ENCODE peak calls at places on chromosomes 4 and X, in five cellular contexts. One of them, this sample, is unnamed. For H3K4me1, the result is how much of the 10 kb centered on the place peaks cover.

GRCh38 chr4:80073362-80074008 is 456 bp upstream of the ANTXR2 start:
- DNase-seq in fibroblast of lung: no peak
- DNase-seq in PC-9: no peak
- DNase-seq in right lobe of liver: no peak
- DNase-seq in prostate gland: no peak
- DNase-seq in this sample: no peak

GRCh38 chr4:93684571-93684970 is 144.0 kb upstream of the ATOH1 start:
- DNase-seq in fibroblast of lung: no peak
- DNase-seq in PC-9: peak
- DNase-seq in right lobe of liver: no peak
- DNase-seq in prostate gland: no peak
- DNase-seq in this sample: no peak

GRCh38 chr4:183471960-183472708 is 27.7 kb downstream of the CDKN2AIP start:
- DNase-seq in fibroblast of lung: peak
- DNase-seq in PC-9: peak
- DNase-seq in right lobe of liver: peak
- DNase-seq in prostate gland: peak
- DNase-seq in this sample: peak

GRCh38 chr4:6474053-6474568 is 1.7 kb upstream of the PPP2R2C start:
- DNase-seq in fibroblast of lung: no peak
- DNase-seq in PC-9: no peak
- DNase-seq in right lobe of liver: no peak
- DNase-seq in prostate gland: no peak
- DNase-seq in this sample: no peak

GRCh38 chr4:76208005-76208765 is 5.4 kb downstream of the SCARB2 start:
- DNase-seq in fibroblast of lung: peak
- DNase-seq in PC-9: peak
- DNase-seq in right lobe of liver: peak
- DNase-seq in prostate gland: peak
- DNase-seq in this sample: peak

GRCh38 chr4:108114503-108114902 is 54.2 kb downstream of the LEF1 start:
- DNase-seq in fibroblast of lung: no peak
- DNase-seq in PC-9: no peak
- DNase-seq in right lobe of liver: no peak
- DNase-seq in prostate gland: no peak
- DNase-seq in this sample: no peak

GRCh38 chrX:20595928-20596550 is 329.3 kb upstream of the RPS6KA3 start:
- DNase-seq in fibroblast of lung: peak
- DNase-seq in PC-9: no peak
- DNase-seq in right lobe of liver: no peak
- DNase-seq in prostate gland: no peak
- DNase-seq in this sample: no peak

GRCh38 chr4:6662591-6662990 is 22.1 kb downstream of the MRFAP1 start:
- DNase-seq in fibroblast of lung: no peak
- DNase-seq in PC-9: no peak
- DNase-seq in right lobe of liver: no peak
- DNase-seq in prostate gland: no peak
- DNase-seq in this sample: no peak

GRCh38 chr4:98506462-98507132 is 151.8 kb downstream of the TSPAN5 start:
- DNase-seq in fibroblast of lung: no peak
- DNase-seq in PC-9: no peak
- DNase-seq in right lobe of liver: no peak
- DNase-seq in prostate gland: no peak
- DNase-seq in this sample: no peak

GRCh38 chrX:21738145-21738949 is 19.6 kb downstream of the SMPX start:
- DNase-seq in fibroblast of lung: no peak
- DNase-seq in PC-9: no peak
- DNase-seq in right lobe of liver: no peak
- DNase-seq in prostate gland: no peak
- DNase-seq in this sample: no peak

GRCh38 chrX:102746134-102746584 is 25.6 kb downstream of the GPRASP3 start:
- DNase-seq in fibroblast of lung: peak
- DNase-seq in PC-9: no peak
- DNase-seq in right lobe of liver: peak
- DNase-seq in prostate gland: peak
- DNase-seq in this sample: peak

GRCh38 chr4:128176643-128177042 is 111.0 kb downstream of the PGRMC2 start:
- DNase-seq in fibroblast of lung: no peak
- DNase-seq in PC-9: no peak
- DNase-seq in right lobe of liver: no peak
- DNase-seq in prostate gland: no peak
- DNase-seq in this sample: no peak

GRCh38 chr4:114250439-114250891 is 271.0 kb upstream of the ARSJ start:
- DNase-seq in fibroblast of lung: peak
- DNase-seq in PC-9: no peak
- DNase-seq in right lobe of liver: no peak
- DNase-seq in prostate gland: peak
- DNase-seq in this sample: no peak

GRCh38 chrX:101986571-101986970 is 54.7 kb upstream of the ZMAT1 start:
- DNase-seq in fibroblast of lung: no peak
- DNase-seq in PC-9: no peak
- DNase-seq in right lobe of liver: no peak
- DNase-seq in prostate gland: no peak
- DNase-seq in this sample: no peak

GRCh38 chr4:10033191-10033881 is 12.0 kb upstream of the SLC2A9 start:
- DNase-seq in fibroblast of lung: peak
- DNase-seq in PC-9: peak
- DNase-seq in right lobe of liver: no peak
- DNase-seq in prostate gland: no peak
- DNase-seq in this sample: peak

GRCh38 chr4:153987291-153987690 is 198.4 kb upstream of the SFRP2 start:
- DNase-seq in fibroblast of lung: peak
- DNase-seq in PC-9: no peak
- DNase-seq in right lobe of liver: no peak
- DNase-seq in prostate gland: no peak
- DNase-seq in this sample: no peak

GRCh38 chr4:122764808-122765189 is 32.3 kb downstream of the BBS12 start:
- DNase-seq in fibroblast of lung: peak
- DNase-seq in PC-9: no peak
- DNase-seq in right lobe of liver: no peak
- DNase-seq in prostate gland: no peak
- DNase-seq in this sample: no peak

GRCh38 chr4:15781427-15782095 is 3.4 kb downstream of the CD38 start:
- DNase-seq in fibroblast of lung: no peak
- DNase-seq in PC-9: no peak
- DNase-seq in right lobe of liver: no peak
- DNase-seq in prostate gland: no peak
- DNase-seq in this sample: no peak

GRCh38 chr4:7159923-7160322 is 32.4 kb upstream of the SORCS2 start:
- DNase-seq in fibroblast of lung: no peak
- DNase-seq in PC-9: no peak
- DNase-seq in right lobe of liver: no peak
- DNase-seq in prostate gland: no peak
- DNase-seq in this sample: no peak

GRCh38 chr4:37573566-37573965 is 112.6 kb downstream of the RELL1 start:
- DNase-seq in fibroblast of lung: no peak
- DNase-seq in PC-9: no peak
- DNase-seq in right lobe of liver: no peak
- DNase-seq in prostate gland: no peak
- DNase-seq in this sample: no peak

GRCh38 chr4:39337841-39338240 is 28.3 kb downstream of the RFC1 start:
- DNase-seq in fibroblast of lung: no peak
- DNase-seq in PC-9: no peak
- DNase-seq in right lobe of liver: no peak
- DNase-seq in prostate gland: no peak
- DNase-seq in this sample: no peak

GRCh38 chr4:38743866-38744265 is 38.9 kb downstream of the TLR10 start:
- DNase-seq in fibroblast of lung: no peak
- DNase-seq in PC-9: no peak
- DNase-seq in right lobe of liver: no peak
- DNase-seq in prostate gland: no peak
- DNase-seq in this sample: no peak

GRCh38 chrX:97065973-97066372 is 182.3 kb downstream of the RPA4 start:
- DNase-seq in fibroblast of lung: peak
- DNase-seq in PC-9: no peak
- DNase-seq in right lobe of liver: no peak
- DNase-seq in prostate gland: no peak
- DNase-seq in this sample: no peak

GRCh38 chr4:2402053-2402452 is 16.4 kb downstream of the ZFYVE28 start:
- DNase-seq in fibroblast of lung: no peak
- DNase-seq in PC-9: peak
- DNase-seq in right lobe of liver: peak
- DNase-seq in prostate gland: peak
- DNase-seq in this sample: peak
- H3K4me3 ChIP-seq in fibroblast of lung: peak
- H3K4me3 ChIP-seq in PC-9: no peak
- H3K4me3 ChIP-seq in right lobe of liver: peak
- H3K4me3 ChIP-seq in prostate gland: peak
- H3K4me3 ChIP-seq in this sample: no peak

DNA sequence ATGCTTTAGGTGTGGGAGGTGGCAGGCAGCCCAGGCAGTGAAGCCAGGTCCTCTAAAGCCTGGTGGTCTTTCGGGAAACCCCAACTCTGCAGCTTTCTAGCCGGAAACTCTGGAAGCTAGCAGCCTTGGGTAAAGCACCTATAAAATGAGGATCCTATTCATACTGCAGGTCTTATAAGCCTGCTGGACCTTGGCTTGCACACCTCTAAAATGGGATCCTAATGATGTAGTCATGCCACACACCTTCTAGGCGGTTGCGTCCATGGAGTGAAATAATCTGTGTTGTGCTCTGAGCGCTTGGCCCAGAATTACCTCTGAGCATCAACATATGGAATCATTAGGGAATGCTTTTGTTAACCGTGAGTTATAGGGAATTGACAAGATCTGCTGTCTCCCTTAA is 36.0 kb upstream of the STS start:
- DNase-seq in fibroblast of lung: no peak
- DNase-seq in PC-9: no peak
- DNase-seq in right lobe of liver: no peak
- DNase-seq in prostate gland: no peak
- DNase-seq in this sample: no peak
- H3K4me1 ChIP-seq in fibroblast of lung: under half
- H3K4me1 ChIP-seq in PC-9: under half
- H3K4me1 ChIP-seq in right lobe of liver: under half
- H3K4me1 ChIP-seq in prostate gland: under half
- H3K4me1 ChIP-seq in this sample: under half

GRCh38 chrX:1393871-1394615 is 2.1 kb upstream of the SLC25A6 start:
- DNase-seq in fibroblast of lung: no peak
- DNase-seq in PC-9: no peak
- DNase-seq in right lobe of liver: peak
- DNase-seq in prostate gland: no peak
- DNase-seq in this sample: no peak

GRCh38 chrX:1397001-1397400 is 5.1 kb upstream of the SLC25A6 start:
- DNase-seq in fibroblast of lung: no peak
- DNase-seq in PC-9: no peak
- DNase-seq in right lobe of liver: peak
- DNase-seq in prostate gland: no peak
- DNase-seq in this sample: peak

GRCh38 chrX:1394731-1395501 is 3.0 kb upstream of the SLC25A6 start:
- DNase-seq in fibroblast of lung: no peak
- DNase-seq in PC-9: no peak
- DNase-seq in right lobe of liver: peak
- DNase-seq in prostate gland: no peak
- DNase-seq in this sample: peak

GRCh38 chrX:1397441-1397840 is 5.5 kb upstream of the SLC25A6 start:
- DNase-seq in fibroblast of lung: no peak
- DNase-seq in PC-9: no peak
- DNase-seq in right lobe of liver: peak
- DNase-seq in prostate gland: no peak
- DNase-seq in this sample: peak

DNA sequence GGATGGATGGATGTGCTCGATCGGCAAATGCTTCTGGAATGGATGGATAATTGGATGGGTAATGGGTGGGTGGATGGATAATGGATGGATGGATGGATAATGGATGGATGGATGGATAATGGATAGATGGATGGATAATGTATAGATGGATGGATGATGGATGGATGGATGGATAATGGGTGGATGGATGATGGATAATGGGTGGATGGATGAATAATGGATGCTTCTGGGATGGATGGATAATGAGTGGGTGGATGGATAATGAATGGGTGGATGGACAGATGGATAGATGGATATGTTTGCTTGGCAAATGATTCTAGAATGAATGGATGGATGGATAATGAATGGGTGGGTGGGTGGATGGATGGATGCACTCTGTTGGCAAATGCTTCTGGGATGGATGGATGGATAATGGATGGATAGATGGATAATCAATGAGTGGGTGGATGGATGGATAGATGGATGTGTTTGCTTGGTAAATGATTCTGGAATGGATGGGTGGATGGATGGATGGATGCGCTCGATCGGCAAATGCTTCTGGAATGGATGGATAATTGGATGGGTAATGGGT is 3.8 kb upstream of the SLC25A6 start:
- DNase-seq in fibroblast of lung: no peak
- DNase-seq in PC-9: no peak
- DNase-seq in right lobe of liver: no peak
- DNase-seq in prostate gland: no peak
- DNase-seq in this sample: no peak
- H3K4me3 ChIP-seq in fibroblast of lung: no peak
- H3K4me3 ChIP-seq in PC-9: no peak
- H3K4me3 ChIP-seq in right lobe of liver: no peak
- H3K4me3 ChIP-seq in prostate gland: no peak
- H3K4me3 ChIP-seq in this sample: no peak

DNA sequence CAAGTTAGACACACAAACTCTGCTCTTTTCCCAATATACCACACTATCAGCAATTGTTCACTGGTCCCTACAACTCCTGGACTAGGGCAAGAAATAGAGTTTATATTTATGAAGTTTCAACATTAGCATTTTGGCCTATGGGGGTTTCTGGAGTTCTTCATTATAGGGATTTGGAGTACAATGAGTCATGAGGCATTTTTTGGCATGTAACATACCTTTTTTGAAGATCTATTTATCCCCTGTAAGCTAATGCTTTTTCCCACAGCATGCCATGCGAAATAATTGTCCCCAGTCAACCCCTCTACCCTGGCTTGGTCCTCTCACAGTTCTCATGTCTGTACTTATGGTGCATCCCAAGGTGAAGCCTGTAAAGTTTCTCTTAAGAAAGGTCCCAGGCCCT is 36.7 kb upstream of the EDA2R start:
- DNase-seq in fibroblast of lung: no peak
- DNase-seq in PC-9: no peak
- DNase-seq in right lobe of liver: no peak
- DNase-seq in prostate gland: no peak
- DNase-seq in this sample: no peak
- H3K4me1 ChIP-seq in fibroblast of lung: under half
- H3K4me1 ChIP-seq in PC-9: under half
- H3K4me1 ChIP-seq in right lobe of liver: under half
- H3K4me1 ChIP-seq in prostate gland: under half
- H3K4me1 ChIP-seq in this sample: under half

This sample was measured in mucosa of descending colon.